ENCODE peak calls at places on chromosomes 7 and 10, in ten cellular contexts. Z, G, L, N, P, I, W, O, X and V are unnamed samples.

GRCh38 chr7:94571816-94572215 is 62.2 kb downstream of the CASD1 start:
- DNase-seq in Z (no peak), G (no peak), L (no peak), N (no peak), P (no peak), I (no peak), W (no peak), O (no peak), X (no peak), V (no peak)

GRCh38 chr10:102235598-102235920 is 5.8 kb downstream of the PITX3 start:
- DNase-seq in Z (no peak), G (no peak), L (no peak), N (no peak), P (no peak), I (no peak), W (no peak), O (no peak), X (no peak), V (no peak)

GRCh38 chr7:141697211-141697871 is 4.6 kb downstream of the DENND11 start:
- DNase-seq in Z (no peak), G (no peak), L (no peak), N (no peak), P (no peak), I (peak; percentile 37), W (peak; percentile 33), O (no peak), X (peak; percentile 40), V (peak; percentile 62)

GRCh38 chr7:82593780-82594179 is 150.2 kb upstream of the CACNA2D1 start:
- DNase-seq in Z (no peak), G (no peak), L (no peak), N (no peak), P (no peak), I (no peak), W (no peak), O (no peak), X (peak; percentile 84), V (no peak)

GRCh38 chr7:132066776-132067175 is 509.5 kb downstream of the PLXNA4 start:
- DNase-seq in Z (peak; percentile 38), G (peak; percentile 20), L (peak; percentile 68), N (peak; percentile 59), P (no peak), I (peak; percentile 39), W (no peak), O (no peak), X (no peak), V (peak; percentile 69)

GRCh38 chr10:119090968-119091367 is 10.4 kb upstream of the EIF3A start:
- DNase-seq in Z (no peak), G (peak; percentile 50), L (no peak), N (peak; percentile 22), P (no peak), I (peak; percentile 75), W (no peak), O (peak; percentile 70), X (no peak), V (peak; percentile 61)

GRCh38 chr7:139016931-139017511 is 18.8 kb downstream of the ZC3HAV1L start:
- DNase-seq in Z (peak; percentile 37), G (peak; percentile 63), L (peak; percentile 36), N (peak; percentile 82), P (peak; percentile 73), I (peak; percentile 73), W (peak; percentile 71), O (peak; percentile 46), X (peak; percentile 71), V (peak; percentile 31)

GRCh38 chr7:41709621-41710020 is 6.7 kb upstream of the INHBA start:
- DNase-seq in Z (no peak), G (no peak), L (no peak), N (peak; percentile 81), P (no peak), I (peak; percentile 87), W (no peak), O (no peak), X (peak; percentile 62), V (no peak)

GRCh38 chr7:7119668-7120208 is 62.6 kb upstream of the C1GALT1 start:
- DNase-seq in Z (no peak), G (no peak), L (no peak), N (no peak), P (no peak), I (no peak), W (no peak), O (no peak), X (no peak), V (no peak)

GRCh38 chr7:27161721-27162547 is 3.4 kb downstream of the HOXA9 start:
- DNase-seq in Z (peak; percentile 41), G (peak; percentile 67), L (peak; percentile 7), N (no peak), P (no peak), I (no peak), W (no peak), O (no peak), X (no peak), V (no peak)

GRCh38 chr7:118184392-118184899 is 482 bp downstream of the LSM8 start:
- DNase-seq in Z (no peak), G (no peak), L (no peak), N (peak; percentile 14), P (peak; percentile 21), I (no peak), W (no peak), O (no peak), X (no peak), V (no peak)

GRCh38 chr10:22029450-22030236 is 26.1 kb upstream of the DNAJC1 start:
- DNase-seq in Z (no peak), G (no peak), L (no peak), N (peak; percentile 69), P (no peak), I (no peak), W (no peak), O (no peak), X (no peak), V (no peak)

GRCh38 chr7:64602518-64602917 is 39.6 kb upstream of the ZNF680 start:
- DNase-seq in Z (no peak), G (no peak), L (no peak), N (peak; percentile 87), P (no peak), I (no peak), W (no peak), O (no peak), X (no peak), V (no peak)

GRCh38 chr7:142854505-142855400 is at the start of gene EPHB6:
- DNase-seq in Z (peak; percentile 87), G (peak; percentile 87), L (peak; percentile 86), N (peak; percentile 81), P (peak; percentile 38), I (peak; percentile 43), W (peak; percentile 63), O (no peak), X (no peak), V (no peak)

GRCh38 chr7:73885975-73886798 is 25.2 kb downstream of the TMEM270 start:
- DNase-seq in Z (peak; percentile 82), G (peak; percentile 45), L (peak; percentile 73), N (peak; percentile 85), P (no peak), I (peak; percentile 81), W (no peak), O (no peak), X (peak; percentile 96), V (no peak)

GRCh38 chr10:97024181-97025073 is 161.3 kb downstream of the SLIT1 start:
- DNase-seq in Z (peak; percentile 26), G (no peak), L (no peak), N (peak; percentile 66), P (peak; percentile 59), I (peak; percentile 27), W (peak; percentile 80), O (no peak), X (peak; percentile 80), V (peak; percentile 25)

GRCh38 chr7:46452781-46453180 is 531.7 kb upstream of the IGFBP3 start:
- DNase-seq in Z (no peak), G (no peak), L (no peak), N (peak; percentile 29), P (no peak), I (peak; percentile 36), W (no peak), O (no peak), X (no peak), V (no peak)

GRCh38 chr7:154914580-154915380 is 88.1 kb downstream of the PAXIP1 start:
- DNase-seq in Z (no peak), G (no peak), L (no peak), N (no peak), P (no peak), I (no peak), W (no peak), O (no peak), X (no peak), V (no peak)

GRCh38 chr10:113802997-113803396 is 50.9 kb downstream of the DCLRE1A start:
- DNase-seq in Z (no peak), G (no peak), L (no peak), N (no peak), P (peak; percentile 22), I (no peak), W (no peak), O (no peak), X (no peak), V (no peak)

GRCh38 chr7:122885583-122886356 is 490 bp downstream of the CADPS2 start:
- DNase-seq in Z (peak; percentile 41), G (peak; percentile 43), L (peak; percentile 45), N (peak; percentile 50), P (no peak), I (peak; percentile 17), W (peak; percentile 58), O (no peak), X (peak; percentile 66), V (no peak)
- TF ChIP-seq CTCF in Z (no peak), G (no peak), L (peak; percentile 43), N (no peak), P (no peak), I (peak; percentile 11), W (peak; percentile 22), O (no peak), X (no peak), V (no peak)

GRCh38 chr7:144862612-144863319 is 26.9 kb upstream of the TPK1 start:
- DNase-seq in Z (no peak), G (no peak), L (no peak), N (no peak), P (no peak), I (no peak), W (no peak), O (no peak), X (no peak), V (no peak)
- H3K4me3 ChIP-seq in Z (no peak overlapping the region), G (no peak overlapping the region), L (no peak overlapping the region), N (no peak overlapping the region), P (no peak overlapping the region), I (no peak overlapping the region), W (no peak overlapping the region), O (no peak overlapping the region), X (no peak overlapping the region), V (no peak overlapping the region)

GRCh38 chr10:128540806-128541739 is 414.9 kb upstream of the MKI67 start:
- DNase-seq in Z (no peak), G (peak; percentile 42), L (peak; percentile 23), N (peak; percentile 37), P (no peak), I (no peak), W (no peak), O (no peak), X (no peak), V (no peak)
- TF ChIP-seq CTCF in Z (no peak), G (no peak), L (peak; percentile 34), N (peak; percentile 9), P (peak; percentile 23), I (no peak), W (no peak), O (no peak), X (no peak), V (no peak)

DNA sequence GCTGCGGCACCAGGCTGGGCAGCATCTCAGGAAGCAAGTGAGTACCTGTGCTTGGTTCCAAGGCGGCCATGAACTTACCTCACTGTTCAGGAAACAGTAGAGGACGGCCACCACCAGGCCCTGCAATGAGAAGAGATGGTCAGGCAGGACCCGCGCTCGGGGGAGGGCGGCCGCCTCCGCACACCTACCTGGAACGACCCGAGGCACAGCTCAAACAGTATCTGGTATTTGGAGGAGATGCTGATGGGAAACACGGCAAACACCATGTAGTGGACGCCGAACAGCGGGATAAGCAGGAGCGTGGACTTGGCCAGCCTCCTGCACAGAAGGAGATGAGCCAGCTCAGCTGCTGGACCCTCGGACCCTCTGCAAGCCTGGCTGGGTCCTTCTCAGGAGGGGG is 112.9 kb downstream of the VIPR2 start:
- DNase-seq in Z (no peak), G (peak; percentile 6), L (no peak), N (no peak), P (no peak), I (no peak), W (no peak), O (no peak), X (no peak), V (no peak)
- H3K4me3 ChIP-seq in Z (no peak overlapping the region), G (no peak overlapping the region), L (peak overlapping the region; percentile 72), N (no peak overlapping the region), P (no peak overlapping the region), I (no peak overlapping the region), W (no peak overlapping the region), O (no peak overlapping the region), X (no peak overlapping the region), V (no peak overlapping the region)